ENCODE peak calls at places on chromosomes 16 and 17, in nine cellular contexts. One of them, this sample, is unnamed.

GRCh38 chr17:14904406-14904805 is 360.7 kb downstream of the PMP22 start:
- DNase-seq in HepG2: no peak
- DNase-seq in GM04503: no peak
- DNase-seq in cardiac fibroblast: peak
- DNase-seq in HL-60: no peak
- DNase-seq in fibroblast of gingiva: no peak
- DNase-seq in CD8-positive, alpha-beta memory T cell: no peak
- DNase-seq in NCI-H1105 treated with DMSO at 0.1 percent for 48 hours: no peak
- DNase-seq in islet precursor cell: no peak
- DNase-seq in this sample: peak

GRCh38 chr16:71882505-71883192 is 1.3 kb downstream of the ZNF821 start:
- DNase-seq in HL-60: peak
- DNase-seq in cardiac fibroblast: peak
- DNase-seq in NCI-H1105 treated with DMSO at 0.1 percent for 48 hours: peak
- DNase-seq in HepG2: peak
- DNase-seq in CD8-positive, alpha-beta memory T cell: peak
- DNase-seq in GM04503: no peak
- DNase-seq in fibroblast of gingiva: peak
- DNase-seq in islet precursor cell: peak
- DNase-seq in this sample: peak

GRCh38 chr16:46620265-46621005 is 744 bp downstream of the SHCBP1 start:
- DNase-seq in HepG2: no peak
- DNase-seq in HL-60: peak
- DNase-seq in GM04503: no peak
- DNase-seq in fibroblast of gingiva: no peak
- DNase-seq in islet precursor cell: no peak
- DNase-seq in NCI-H1105 treated with DMSO at 0.1 percent for 48 hours: no peak
- DNase-seq in CD8-positive, alpha-beta memory T cell: no peak
- DNase-seq in cardiac fibroblast: peak
- DNase-seq in this sample: peak

GRCh38 chr16:57380671-57381462 is 8.6 kb downstream of the CX3CL1 start:
- DNase-seq in CD8-positive, alpha-beta memory T cell: no peak
- DNase-seq in islet precursor cell: no peak
- DNase-seq in HL-60: peak
- DNase-seq in HepG2: no peak
- DNase-seq in NCI-H1105 treated with DMSO at 0.1 percent for 48 hours: no peak
- DNase-seq in fibroblast of gingiva: no peak
- DNase-seq in cardiac fibroblast: peak
- DNase-seq in GM04503: no peak
- DNase-seq in this sample: peak

GRCh38 chr17:67042104-67042899 is 2.1 kb upstream of the CACNG1 start:
- DNase-seq in HepG2: no peak
- DNase-seq in CD8-positive, alpha-beta memory T cell: no peak
- DNase-seq in HL-60: no peak
- DNase-seq in GM04503: no peak
- DNase-seq in cardiac fibroblast: no peak
- DNase-seq in fibroblast of gingiva: no peak
- DNase-seq in islet precursor cell: no peak
- DNase-seq in NCI-H1105 treated with DMSO at 0.1 percent for 48 hours: no peak
- DNase-seq in this sample: no peak

GRCh38 chr17:78449983-78450382 is 71.5 kb downstream of the PGS1 start:
- DNase-seq in GM04503: no peak
- DNase-seq in islet precursor cell: no peak
- DNase-seq in cardiac fibroblast: no peak
- DNase-seq in fibroblast of gingiva: no peak
- DNase-seq in HL-60: no peak
- DNase-seq in NCI-H1105 treated with DMSO at 0.1 percent for 48 hours: no peak
- DNase-seq in CD8-positive, alpha-beta memory T cell: no peak
- DNase-seq in HepG2: no peak
- DNase-seq in this sample: no peak

GRCh38 chr17:39486242-39486641 is 25.0 kb downstream of the CDK12 start:
- DNase-seq in CD8-positive, alpha-beta memory T cell: no peak
- DNase-seq in fibroblast of gingiva: peak
- DNase-seq in cardiac fibroblast: peak
- DNase-seq in NCI-H1105 treated with DMSO at 0.1 percent for 48 hours: no peak
- DNase-seq in GM04503: no peak
- DNase-seq in islet precursor cell: peak
- DNase-seq in HL-60: no peak
- DNase-seq in HepG2: no peak
- DNase-seq in this sample: peak

GRCh38 chr16:85281181-85281580 is 168.9 kb upstream of the CIBAR2 start:
- DNase-seq in NCI-H1105 treated with DMSO at 0.1 percent for 48 hours: peak
- DNase-seq in fibroblast of gingiva: no peak
- DNase-seq in CD8-positive, alpha-beta memory T cell: no peak
- DNase-seq in islet precursor cell: no peak
- DNase-seq in cardiac fibroblast: no peak
- DNase-seq in HL-60: no peak
- DNase-seq in HepG2: no peak
- DNase-seq in GM04503: no peak
- DNase-seq in this sample: no peak

GRCh38 chr17:73510981-73511442 is 133.2 kb downstream of the SDK2 start:
- DNase-seq in GM04503: no peak
- DNase-seq in fibroblast of gingiva: no peak
- DNase-seq in NCI-H1105 treated with DMSO at 0.1 percent for 48 hours: no peak
- DNase-seq in HepG2: no peak
- DNase-seq in HL-60: no peak
- DNase-seq in CD8-positive, alpha-beta memory T cell: no peak
- DNase-seq in islet precursor cell: no peak
- DNase-seq in cardiac fibroblast: no peak
- DNase-seq in this sample: no peak

GRCh38 chr17:44198721-44199552 is 747 bp downstream of the ATXN7L3 start:
- DNase-seq in HL-60: peak
- DNase-seq in HepG2: no peak
- DNase-seq in fibroblast of gingiva: peak
- DNase-seq in GM04503: no peak
- DNase-seq in cardiac fibroblast: peak
- DNase-seq in NCI-H1105 treated with DMSO at 0.1 percent for 48 hours: peak
- DNase-seq in CD8-positive, alpha-beta memory T cell: peak
- DNase-seq in islet precursor cell: peak
- DNase-seq in this sample: peak

This sample was measured in EH.